ENCODE peak calls at places on chromosome 10, in seven cellular contexts. M is CD4-positive, alpha-beta T cell; W is A673; S is head of caudate nucleus; H is Calu3; V is ascending aorta; J is glutamatergic neuron. D is an unnamed sample.

GRCh38 chr10:32906595-32906994 is 51.4 kb downstream of the ITGB1 start:
- DNase-seq in M (no peak), W (no peak), S (no peak), H (no peak), V (no peak), J (no peak), D (no peak)

GRCh38 chr10:69965919-69966662 is 86.6 kb upstream of the MACROH2A2 start:
- DNase-seq in M (no peak), W (no peak), S (no peak), H (no peak), V (no peak), J (no peak), D (no peak)

GRCh38 chr10:113412161-113412560 is 140.7 kb upstream of the HABP2 start:
- DNase-seq in M (no peak), W (no peak), S (no peak), H (no peak), V (no peak), J (no peak), D (no peak)

GRCh38 chr10:85557077-85557476 is 809.5 kb downstream of the GRID1 start:
- DNase-seq in M (no peak), W (no peak), S (no peak), H (no peak), V (no peak), J (no peak), D (no peak)

GRCh38 chr10:132605390-132605789 is 67.8 kb downstream of the INPP5A start:
- DNase-seq in M (no peak), W (no peak), S (no peak), H (no peak), V (peak), J (no peak), D (no peak)

GRCh38 chr10:122029503-122030199 is 40.7 kb downstream of the TACC2 start:
- DNase-seq in M (no peak), W (no peak), S (no peak), H (no peak), V (peak), J (no peak), D (no peak)

GRCh38 chr10:61627266-61627665 is 35.5 kb upstream of the CABCOCO1 start:
- DNase-seq in M (no peak), W (no peak), S (no peak), H (no peak), V (no peak), J (no peak), D (no peak)

GRCh38 chr10:114850126-114850525 is 28.5 kb downstream of the FHIP2A start:
- DNase-seq in M (no peak), W (no peak), S (no peak), H (no peak), V (no peak), J (no peak), D (no peak)

GRCh38 chr10:124428207-124428777 is 9.6 kb upstream of the OAT start:
- DNase-seq in M (no peak), W (no peak), S (no peak), H (no peak), V (no peak), J (no peak), D (no peak)

GRCh38 chr10:60350400-60350799 is 39.3 kb downstream of the ANK3 start:
- DNase-seq in M (no peak), W (no peak), S (no peak), H (no peak), V (no peak), J (no peak), D (no peak)

GRCh38 chr10:127899766-127900382 is 7.0 kb upstream of the PTPRE start:
- DNase-seq in M (no peak), W (no peak), S (peak), H (no peak), V (no peak), J (no peak), D (no peak)

GRCh38 chr10:133381041-133381440 is 2.0 kb downstream of the PAOX start:
- DNase-seq in M (no peak), W (no peak), S (no peak), H (no peak), V (no peak), J (no peak), D (no peak)

GRCh38 chr10:20334559-20334958 is 518.3 kb downstream of the PLXDC2 start:
- DNase-seq in M (no peak), W (no peak), S (no peak), H (no peak), V (no peak), J (no peak), D (no peak)

GRCh38 chr10:52313350-52314006 is 603 bp upstream of the DKK1 start:
- DNase-seq in M (no peak), W (peak), S (no peak), H (peak), V (no peak), J (peak), D (no peak)

GRCh38 chr10:58268454-58268945 is 462 bp upstream of the CISD1 start:
- DNase-seq in M (no peak), W (no peak), S (no peak), H (no peak), V (no peak), J (no peak), D (no peak)

GRCh38 chr10:11901454-11902431 is 78.6 kb downstream of the PROSER2 start:
- DNase-seq in M (no peak), W (no peak), S (no peak), H (no peak), V (no peak), J (no peak), D (no peak)

GRCh38 chr10:43138757-43139241 is 554 bp downstream of the CSGALNACT2 start:
- DNase-seq in M (peak), W (peak), S (peak), H (no peak), V (no peak), J (peak), D (no peak)

GRCh38 chr10:70863470-70864160 is 24.8 kb downstream of the PCBD1 start:
- DNase-seq in M (no peak), W (no peak), S (no peak), H (no peak), V (no peak), J (no peak), D (no peak)

GRCh38 chr10:86964061-86964846 is 4.0 kb upstream of the ADIRF start:
- DNase-seq in M (no peak), W (no peak), S (no peak), H (no peak), V (peak), J (peak), D (peak)

GRCh38 chr10:75220258-75220657 is 9.7 kb downstream of the VDAC2 start:
- DNase-seq in M (no peak), W (no peak), S (no peak), H (no peak), V (no peak), J (no peak), D (no peak)

GRCh38 chr10:33459597-33459996 is 125.1 kb upstream of the NRP1 start:
- DNase-seq in M (no peak), W (no peak), S (no peak), H (no peak), V (no peak), J (no peak), D (no peak)

GRCh38 chr10:80199828-80200227 is 5.5 kb downstream of the ANXA11 start:
- DNase-seq in M (no peak), W (no peak), S (no peak), H (peak), V (peak), J (no peak), D (no peak)

D was measured in posterior cingulate gyrus.